ENCODE peak calls at places on chromosomes 7 and 10, in seven cellular contexts. V, T, E, X, N, A and R are unnamed samples.

GRCh38 chr7:159036916-159037605 is 107.6 kb downstream of the VIPR2 start:
- DNase-seq in V (no peak), T (no peak), E (no peak), X (peak; percentile 5), N (no peak), A (no peak), R (no peak)

GRCh38 chr10:119659951-119660350 is 8.8 kb downstream of the BAG3 start:
- DNase-seq in V (no peak), T (no peak), E (no peak), X (no peak), N (no peak), A (no peak), R (no peak)

GRCh38 chr10:106941297-106942034 is 223.0 kb downstream of the SORCS1 start:
- DNase-seq in V (peak; percentile 45), T (no peak), E (no peak), X (no peak), N (no peak), A (no peak), R (no peak)

GRCh38 chr10:70267161-70267933 is 16.5 kb downstream of the NPFFR1 start:
- DNase-seq in V (no peak), T (no peak), E (peak; percentile 98), X (peak; percentile 53), N (peak; percentile 96), A (peak; percentile 85), R (peak; percentile 41)

GRCh38 chr7:39741942-39742623 is 118.7 kb downstream of the RALA start:
- DNase-seq in V (peak; percentile 29), T (no peak), E (peak; percentile 41), X (no peak), N (peak; percentile 26), A (peak; percentile 4), R (peak; percentile 42)

GRCh38 chr10:115432188-115432819 is 339.1 kb downstream of the ATRNL1 start:
- DNase-seq in V (no peak), T (no peak), E (peak; percentile 6), X (no peak), N (peak; percentile 14), A (peak; percentile 9), R (peak; percentile 7)

GRCh38 chr7:78019457-78020130 is 221.0 kb downstream of the PHTF2 start:
- DNase-seq in V (peak; percentile 90), T (peak; percentile 92), E (peak; percentile 73), X (peak; percentile 95), N (peak; percentile 80), A (peak; percentile 71), R (peak; percentile 80)

GRCh38 chr10:100901051-100901450 is 11.7 kb upstream of the SLF2 start:
- DNase-seq in V (no peak), T (no peak), E (no peak), X (no peak), N (no peak), A (no peak), R (no peak)

GRCh38 chr7:112946350-112946749 is 140.3 kb downstream of the GPR85 start:
- DNase-seq in V (no peak), T (no peak), E (peak; percentile 7), X (no peak), N (no peak), A (no peak), R (no peak)

GRCh38 chr10:24962998-24963397 is 10.6 kb upstream of the PRTFDC1 start:
- DNase-seq in V (peak; percentile 28), T (no peak), E (peak; percentile 60), X (no peak), N (peak; percentile 80), A (peak; percentile 33), R (no peak)

GRCh38 chr7:18590744-18591340 is 95.3 kb downstream of the HDAC9 start:
- DNase-seq in V (no peak), T (no peak), E (peak; percentile 67), X (no peak), N (peak; percentile 40), A (no peak), R (peak; percentile 35)
- TF ChIP-seq CTCF in V (peak; percentile 43), T (peak; percentile 42), E (peak; percentile 68), X (peak; percentile 59), N (peak; percentile 60), A (peak; percentile 50), R (peak; percentile 36)

DNA sequence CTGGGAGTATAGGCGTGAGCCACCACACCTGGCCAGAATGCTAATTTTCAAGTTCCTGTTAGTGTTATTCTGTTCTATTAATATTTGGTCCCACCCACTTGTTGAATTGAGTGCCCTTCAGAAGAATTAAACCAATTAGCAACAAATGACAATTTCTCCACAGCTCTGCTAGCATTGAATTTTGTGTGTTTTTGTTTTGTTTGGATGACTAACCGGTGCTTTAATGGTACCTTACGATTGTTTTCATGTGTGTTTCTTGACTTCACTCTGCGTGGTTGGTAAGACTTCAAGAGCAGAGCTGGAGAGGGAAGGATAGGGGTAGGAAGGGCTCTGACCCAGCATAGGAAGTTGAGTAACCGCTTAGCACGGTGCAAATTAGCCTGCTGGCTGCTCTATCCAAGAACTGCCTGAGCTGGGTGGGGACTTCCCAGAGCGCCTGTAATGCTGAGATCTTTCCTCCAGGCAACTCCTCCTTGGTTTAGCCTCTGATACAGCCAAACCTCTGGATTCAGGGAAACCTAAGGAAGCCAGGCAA is 4.6 kb downstream of the ARPC1B start:
- DNase-seq in V (no peak), T (peak; percentile 83), E (peak; percentile 88), X (peak; percentile 88), N (peak; percentile 84), A (peak; percentile 85), R (peak; percentile 82)
- H3K4me3 ChIP-seq in V (no peak overlapping the region), T (peak overlapping the region; percentile 35), E (no peak overlapping the region), X (peak overlapping the region; percentile 21), N (no peak overlapping the region), A (no peak overlapping the region), R (peak overlapping the region; percentile 77)

DNA sequence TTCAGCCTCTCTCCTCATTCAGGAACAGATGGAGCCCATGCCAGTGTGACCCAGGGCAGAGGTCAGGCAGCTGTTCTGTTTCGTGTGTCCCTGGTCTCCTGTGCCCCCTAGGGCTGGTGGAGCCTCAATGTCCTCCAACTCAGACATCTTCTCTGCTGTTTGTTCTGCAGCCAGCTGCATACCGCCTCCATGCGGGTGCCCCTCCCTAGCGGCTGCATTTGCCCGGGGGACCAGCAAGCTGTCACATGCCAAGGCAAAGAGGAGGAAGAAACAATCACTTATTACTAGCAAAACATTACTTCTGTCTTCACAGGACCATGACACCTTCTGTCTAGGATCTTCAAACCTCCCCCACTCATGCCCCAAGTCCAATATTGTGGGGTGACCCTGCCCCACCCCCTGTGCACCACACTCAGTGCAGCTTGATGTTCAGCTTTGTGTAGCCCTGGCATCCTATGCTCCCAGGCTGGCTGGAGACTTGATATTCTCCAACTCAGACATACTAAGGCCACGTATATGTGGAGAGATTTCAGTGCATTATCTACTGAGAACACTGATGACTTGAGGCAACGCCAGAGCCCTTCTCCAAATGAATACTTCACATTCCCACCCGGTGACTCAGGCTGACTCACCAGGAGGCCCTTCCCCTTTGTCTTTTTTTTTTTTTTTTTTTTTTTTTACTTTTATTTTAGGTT is 188.9 kb downstream of the SKIDA1 start:
- DNase-seq in V (peak; percentile 24), T (no peak), E (peak; percentile 97), X (peak; percentile 52), N (peak; percentile 96), A (peak; percentile 97), R (no peak)
- TF ChIP-seq CTCF in V (no peak), T (no peak), E (no peak), X (no peak), N (no peak), A (peak; percentile 26), R (no peak)

DNA sequence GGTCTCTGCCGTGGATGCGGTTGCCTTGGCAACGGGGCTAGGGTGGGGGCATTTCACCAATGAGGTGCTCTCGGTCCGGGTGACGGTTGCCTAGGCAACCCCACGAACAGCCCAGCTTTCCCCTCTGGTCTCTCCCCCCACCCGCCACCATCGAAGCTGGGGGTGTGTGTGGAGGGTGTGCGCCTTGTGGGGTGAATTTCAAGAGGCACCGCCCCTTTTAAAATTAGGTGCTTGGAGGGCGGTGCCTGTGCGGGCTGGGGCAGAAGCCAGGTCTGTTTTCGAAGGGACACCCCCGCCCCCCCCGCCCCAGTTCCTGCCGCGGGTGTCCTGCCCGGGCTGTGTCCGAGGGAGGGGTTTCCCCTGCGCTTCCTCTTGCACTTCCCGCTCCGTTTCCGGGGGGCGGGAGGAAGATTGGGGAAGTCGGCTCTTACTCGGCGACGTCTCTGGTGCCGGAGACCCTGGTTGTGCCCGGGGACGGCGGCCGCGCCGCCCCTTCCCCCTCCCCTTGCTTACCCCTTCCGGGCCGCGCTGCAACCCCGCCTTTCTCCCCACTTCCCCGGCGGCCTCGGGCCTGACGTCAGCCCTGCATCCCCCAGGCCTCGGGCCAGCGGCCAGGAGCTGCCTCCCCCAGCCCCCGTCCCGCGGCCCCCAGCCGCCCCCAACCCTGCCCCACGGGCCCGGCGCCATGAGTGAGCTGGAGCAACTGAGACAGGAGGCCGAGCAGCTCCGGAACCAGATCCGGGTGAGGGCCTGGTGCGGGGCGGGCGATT is 2.2 kb downstream of the GNB2 start:
- DNase-seq in V (peak; percentile 65), T (peak; percentile 99), E (peak; percentile 59), X (peak; percentile 84), N (peak; percentile 51), A (peak; percentile 40), R (peak; percentile 91)
- H3K4me3 ChIP-seq in V (no peak overlapping the region), T (peak overlapping the region; percentile 96), E (peak overlapping the region; percentile 85), X (peak overlapping the region; percentile 98), N (peak overlapping the region; percentile 83), A (peak overlapping the region; percentile 89), R (peak overlapping the region; percentile 68)

GRCh38 chr10:90992462-90992861 is 71.6 kb upstream of the ANKRD1 start:
- DNase-seq in V (no peak), T (no peak), E (no peak), X (no peak), N (no peak), A (no peak), R (no peak)
- TF ChIP-seq CTCF in V (no peak), T (no peak), E (no peak), X (no peak), N (no peak), A (no peak), R (no peak)

GRCh38 chr7:114081606-114082425 is 163.0 kb upstream of the PPP1R3A start:
- DNase-seq in V (no peak), T (no peak), E (peak; percentile 70), X (no peak), N (peak; percentile 44), A (peak; percentile 75), R (peak; percentile 66)

GRCh38 chr7:114083714-114084113 is 164.9 kb upstream of the PPP1R3A start:
- DNase-seq in V (no peak), T (no peak), E (no peak), X (no peak), N (no peak), A (no peak), R (peak; percentile 2)

GRCh38 chr7:114084381-114085312 is 165.8 kb upstream of the PPP1R3A start:
- DNase-seq in V (peak; percentile 67), T (peak; percentile 74), E (no peak), X (peak; percentile 28), N (peak; percentile 21), A (no peak), R (peak; percentile 56)

GRCh38 chr7:114082934-114083647 is 164.3 kb upstream of the PPP1R3A start:
- DNase-seq in V (peak; percentile 31), T (peak; percentile 72), E (no peak), X (peak; percentile 23), N (no peak), A (no peak), R (peak; percentile 7)

DNA sequence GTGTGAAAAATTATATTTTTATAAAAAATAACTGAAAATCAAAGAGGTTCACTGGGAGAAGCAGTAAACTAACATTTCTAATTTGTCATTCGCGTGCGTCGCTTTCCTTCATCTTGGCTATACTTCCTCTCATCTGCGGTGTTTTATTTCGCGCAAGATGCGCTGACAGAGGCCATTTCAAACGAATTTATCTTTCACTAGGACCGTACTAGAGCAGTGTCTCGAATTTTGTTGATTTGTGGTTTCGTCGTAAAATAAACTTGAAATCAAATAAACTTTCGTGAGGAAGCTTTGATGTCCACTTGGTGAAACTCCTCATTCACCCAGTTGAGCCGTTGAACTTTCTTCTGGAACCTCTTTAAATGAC is 163.7 kb upstream of the PPP1R3A start:
- DNase-seq in V (no peak), T (no peak), E (no peak), X (no peak), N (no peak), A (no peak), R (peak; percentile 29)
- H3K4me3 ChIP-seq in V (no peak overlapping the region), T (peak overlapping the region; percentile 31), E (no peak overlapping the region), X (peak overlapping the region; percentile 42), N (peak overlapping the region; percentile 55), A (peak overlapping the region; percentile 66), R (peak overlapping the region; percentile 87)